ENCODE peak calls at places on chromosomes 11 and 22, in seven cellular contexts. Q is GM06990; I is fibroblast of lung; M is HEK293T; O is H1; A is activated T-helper 1 cell treated with anti-CD3 and anti-CD28 coated beads, Interleukin-12 subunit alpha, Interleukin-12 subunit beta, Interleukin-2, Interleukin-4 antibody, amounts not matched to agents 30 ng/mL and 10 ng/mL and 1 ng/mL, durations not matched to agents 14 hours and 24 hours and 36 hours; P is ACHN. V is an unnamed sample.

GRCh38 chr11:114091791-114092397 is 32.4 kb downstream of the ZBTB16 start:
- DNase-seq in Q (no peak), I (no peak), M (no peak), O (no peak), A (no peak), P (no peak), V (no peak)

GRCh38 chr22:34973926-34974325 is 92.0 kb upstream of the ISX start:
- DNase-seq in Q (no peak), I (no peak), M (no peak), O (no peak), A (no peak), P (no peak), V (no peak)

GRCh38 chr11:103988595-103988969 is 47.9 kb upstream of the DDI1 start:
- DNase-seq in Q (no peak), I (peak; percentile 51), M (no peak), O (no peak), A (no peak), P (no peak), V (peak; percentile 60)

GRCh38 chr11:1388763-1389102 is 1.0 kb upstream of the BRSK2 start:
- DNase-seq in Q (no peak), I (no peak), M (no peak), O (peak; percentile 62), A (no peak), P (no peak), V (no peak)

GRCh38 chr11:8597182-8597581 is 3.2 kb upstream of the STK33 start:
- DNase-seq in Q (no peak), I (peak; percentile 85), M (no peak), O (no peak), A (no peak), P (no peak), V (no peak)

GRCh38 chr11:111123463-111124398 is 121.8 kb upstream of the POU2AF2 start:
- DNase-seq in Q (no peak), I (no peak), M (no peak), O (no peak), A (no peak), P (no peak), V (no peak)

GRCh38 chr22:17176715-17177114 is 17.6 kb upstream of the HDHD5 start:
- DNase-seq in Q (no peak), I (no peak), M (no peak), O (no peak), A (no peak), P (no peak), V (no peak)

GRCh38 chr11:70420496-70420895 is 22.2 kb downstream of the CTTN start:
- DNase-seq in Q (no peak), I (no peak), M (no peak), O (no peak), A (no peak), P (no peak), V (no peak)

GRCh38 chr11:68120212-68121066 is 749 bp downstream of the CHKA start:
- DNase-seq in Q (peak; percentile 63), I (peak; percentile 18), M (peak; percentile 39), O (no peak), A (peak; percentile 38), P (peak; percentile 24), V (no peak)